ENCODE peak calls at places on chromosomes 12 and 14, in ten cellular contexts. One of them, this sample, is unnamed.

GRCh38 chr14:100193417-100194357 is 34.2 kb upstream of the DEGS2 start:
- DNase-seq in left ventricle myocardium inferior: no peak
- DNase-seq in DND-41: no peak
- DNase-seq in RWPE2: no peak
- DNase-seq in aorta: no peak
- DNase-seq in neuronal stem cell: peak; percentile 17
- DNase-seq in IMR-90: no peak
- DNase-seq in adrenal gland: peak; percentile 59
- DNase-seq in hepatocyte: no peak
- DNase-seq in Peyer's patch: no peak
- DNase-seq in this sample: no peak

GRCh38 chr12:112788205-112788604 is 3.3 kb upstream of the RPH3A start:
- DNase-seq in left ventricle myocardium inferior: no peak
- DNase-seq in adrenal gland: no peak
- DNase-seq in hepatocyte: no peak
- DNase-seq in neuronal stem cell: no peak
- DNase-seq in Peyer's patch: no peak
- DNase-seq in IMR-90: no peak
- DNase-seq in DND-41: no peak
- DNase-seq in aorta: no peak
- DNase-seq in RWPE2: no peak
- DNase-seq in this sample: no peak

GRCh38 chr12:115303751-115304309 is 619.9 kb upstream of the TBX3 start:
- DNase-seq in RWPE2: no peak
- DNase-seq in left ventricle myocardium inferior: no peak
- DNase-seq in DND-41: no peak
- DNase-seq in aorta: no peak
- DNase-seq in Peyer's patch: no peak
- DNase-seq in hepatocyte: no peak
- DNase-seq in IMR-90: peak; percentile 44
- DNase-seq in adrenal gland: peak; percentile 59
- DNase-seq in neuronal stem cell: no peak
- DNase-seq in this sample: no peak

GRCh38 chr12:32400866-32401265 is 1.5 kb downstream of the FGD4 start:
- DNase-seq in Peyer's patch: no peak
- DNase-seq in left ventricle myocardium inferior: no peak
- DNase-seq in RWPE2: no peak
- DNase-seq in adrenal gland: no peak
- DNase-seq in hepatocyte: no peak
- DNase-seq in IMR-90: no peak
- DNase-seq in aorta: no peak
- DNase-seq in neuronal stem cell: no peak
- DNase-seq in DND-41: no peak
- DNase-seq in this sample: no peak

GRCh38 chr12:9868271-9868815 is 811 bp downstream of the CLEC2B start:
- DNase-seq in adrenal gland: no peak
- DNase-seq in hepatocyte: no peak
- DNase-seq in DND-41: no peak
- DNase-seq in Peyer's patch: no peak
- DNase-seq in aorta: no peak
- DNase-seq in left ventricle myocardium inferior: no peak
- DNase-seq in IMR-90: no peak
- DNase-seq in RWPE2: no peak
- DNase-seq in neuronal stem cell: no peak
- DNase-seq in this sample: no peak

GRCh38 chr12:88388566-88389269 is 191.6 kb downstream of the KITLG start:
- DNase-seq in left ventricle myocardium inferior: no peak
- DNase-seq in IMR-90: peak; percentile 47
- DNase-seq in RWPE2: no peak
- DNase-seq in neuronal stem cell: no peak
- DNase-seq in hepatocyte: no peak
- DNase-seq in DND-41: no peak
- DNase-seq in aorta: no peak
- DNase-seq in Peyer's patch: no peak
- DNase-seq in adrenal gland: no peak
- DNase-seq in this sample: no peak

GRCh38 chr14:88554458-88555286 is at the start of gene PTPN21:
- DNase-seq in IMR-90: peak; percentile 64
- DNase-seq in adrenal gland: peak; percentile 81
- DNase-seq in RWPE2: peak; percentile 80
- DNase-seq in aorta: peak; percentile 94
- DNase-seq in DND-41: no peak
- DNase-seq in neuronal stem cell: peak; percentile 70
- DNase-seq in hepatocyte: peak; percentile 91
- DNase-seq in Peyer's patch: no peak
- DNase-seq in left ventricle myocardium inferior: peak; percentile 82
- DNase-seq in this sample: no peak

GRCh38 chr14:76904740-76905569 is 78.7 kb downstream of the LRRC74A start:
- DNase-seq in DND-41: peak; percentile 55
- DNase-seq in adrenal gland: peak; percentile 89
- DNase-seq in aorta: peak; percentile 89
- DNase-seq in RWPE2: peak; percentile 98
- DNase-seq in Peyer's patch: peak; percentile 82
- DNase-seq in IMR-90: peak; percentile 99
- DNase-seq in left ventricle myocardium inferior: peak; percentile 52
- DNase-seq in neuronal stem cell: no peak
- DNase-seq in hepatocyte: peak; percentile 82
- DNase-seq in this sample: no peak

DNA sequence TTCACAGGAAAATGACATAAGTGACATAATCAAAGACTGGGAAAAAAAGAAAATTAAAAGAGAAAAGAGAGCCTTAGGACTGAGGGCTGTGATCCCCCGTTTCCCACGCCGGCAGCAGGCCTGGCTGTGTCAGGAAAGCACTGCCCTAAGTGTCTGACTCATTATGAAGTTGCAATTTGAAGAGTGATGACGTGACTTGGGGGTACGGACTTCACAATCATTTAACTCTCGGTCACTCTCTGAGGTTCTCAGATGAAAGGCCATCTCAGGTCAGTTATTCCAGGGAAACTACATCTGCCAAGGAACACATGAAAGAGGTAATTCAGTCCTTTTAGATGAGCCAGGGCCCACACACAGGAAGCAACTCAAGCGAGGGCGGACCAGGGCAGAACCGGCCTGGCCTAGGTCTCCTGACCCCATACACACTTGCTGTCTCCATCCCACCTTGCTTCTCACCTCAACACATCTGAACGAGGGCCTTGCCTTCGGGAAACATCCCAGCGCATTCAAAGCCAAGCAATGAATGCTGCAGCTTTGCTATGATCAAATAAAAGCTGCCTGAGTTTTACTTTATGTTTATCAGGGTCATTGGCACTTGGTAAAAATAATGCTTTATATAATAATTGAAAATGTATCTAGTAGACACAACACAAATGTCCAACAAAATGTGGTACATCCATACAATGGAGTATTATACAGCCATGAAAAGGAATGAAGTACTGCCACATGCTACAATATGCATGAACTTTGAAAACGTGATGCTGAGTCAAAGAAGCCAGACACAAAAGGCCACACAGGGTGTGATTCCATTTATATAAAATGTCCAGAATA is 2.7 kb downstream of the SSH1 start:
- DNase-seq in left ventricle myocardium inferior: no peak
- DNase-seq in DND-41: no peak
- DNase-seq in adrenal gland: peak; percentile 82
- DNase-seq in RWPE2: no peak
- DNase-seq in hepatocyte: peak; percentile 43
- DNase-seq in IMR-90: peak; percentile 100
- DNase-seq in Peyer's patch: no peak
- DNase-seq in aorta: peak; percentile 85
- DNase-seq in neuronal stem cell: no peak
- DNase-seq in this sample: no peak
- H3K4me1 ChIP-seq in left ventricle myocardium inferior: peaks cover 85% of the 10 kb centered on the region
- H3K4me1 ChIP-seq in DND-41: peaks cover 33% of the 10 kb centered on the region
- H3K4me1 ChIP-seq in adrenal gland: peaks cover 67% of the 10 kb centered on the region
- H3K4me1 ChIP-seq in RWPE2: peaks cover 36% of the 10 kb centered on the region
- H3K4me1 ChIP-seq in hepatocyte: peaks cover 22% of the 10 kb centered on the region
- H3K4me1 ChIP-seq in IMR-90: peaks cover 30% of the 10 kb centered on the region
- H3K4me1 ChIP-seq in Peyer's patch: peaks cover 7% of the 10 kb centered on the region
- H3K4me1 ChIP-seq in aorta: no peaks in the 10 kb centered on the region
- H3K4me1 ChIP-seq in neuronal stem cell: peaks cover 25% of the 10 kb centered on the region
- H3K4me1 ChIP-seq in this sample: peaks cover 56% of the 10 kb centered on the region

GRCh38 chr12:13610280-13610679 is 371.1 kb downstream of the GRIN2B start:
- DNase-seq in hepatocyte: no peak
- DNase-seq in left ventricle myocardium inferior: no peak
- DNase-seq in IMR-90: no peak
- DNase-seq in Peyer's patch: no peak
- DNase-seq in RWPE2: no peak
- DNase-seq in adrenal gland: no peak
- DNase-seq in DND-41: no peak
- DNase-seq in neuronal stem cell: no peak
- DNase-seq in aorta: no peak
- DNase-seq in this sample: no peak

GRCh38 chr12:13613297-13613696 is 368.1 kb downstream of the GRIN2B start:
- DNase-seq in Peyer's patch: no peak
- DNase-seq in hepatocyte: no peak
- DNase-seq in aorta: no peak
- DNase-seq in IMR-90: no peak
- DNase-seq in DND-41: no peak
- DNase-seq in RWPE2: no peak
- DNase-seq in adrenal gland: no peak
- DNase-seq in left ventricle myocardium inferior: no peak
- DNase-seq in neuronal stem cell: no peak
- DNase-seq in this sample: no peak

GRCh38 chr12:13606290-13606689 is 375.1 kb downstream of the GRIN2B start:
- DNase-seq in neuronal stem cell: no peak
- DNase-seq in IMR-90: no peak
- DNase-seq in adrenal gland: no peak
- DNase-seq in left ventricle myocardium inferior: no peak
- DNase-seq in Peyer's patch: no peak
- DNase-seq in RWPE2: no peak
- DNase-seq in hepatocyte: no peak
- DNase-seq in aorta: no peak
- DNase-seq in DND-41: no peak
- DNase-seq in this sample: no peak

GRCh38 chr12:13603951-13604350 is 377.5 kb downstream of the GRIN2B start:
- DNase-seq in DND-41: no peak
- DNase-seq in RWPE2: no peak
- DNase-seq in Peyer's patch: no peak
- DNase-seq in IMR-90: no peak
- DNase-seq in neuronal stem cell: no peak
- DNase-seq in left ventricle myocardium inferior: no peak
- DNase-seq in adrenal gland: no peak
- DNase-seq in hepatocyte: no peak
- DNase-seq in aorta: no peak
- DNase-seq in this sample: no peak

DNA sequence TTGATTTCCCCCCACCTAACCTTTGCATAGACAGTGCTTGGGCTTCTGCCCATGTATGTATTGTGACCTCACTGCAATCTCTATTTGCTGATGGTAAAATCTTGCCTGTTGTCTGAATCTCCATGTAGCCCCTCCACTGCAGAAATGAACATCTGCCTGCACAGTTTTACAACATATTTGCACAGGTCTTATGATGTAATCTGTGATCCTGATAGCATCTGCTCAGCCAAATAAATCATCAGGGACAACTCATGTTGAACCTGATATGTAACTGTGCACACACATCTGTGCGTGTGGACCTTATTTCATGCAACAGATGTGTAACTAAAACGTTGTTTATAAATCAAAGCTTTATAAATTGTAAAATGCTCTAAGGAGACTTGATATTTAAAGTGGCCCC is 371.5 kb downstream of the GRIN2B start:
- DNase-seq in adrenal gland: no peak
- DNase-seq in left ventricle myocardium inferior: no peak
- DNase-seq in neuronal stem cell: no peak
- DNase-seq in RWPE2: no peak
- DNase-seq in hepatocyte: peak; percentile 17
- DNase-seq in aorta: no peak
- DNase-seq in DND-41: no peak
- DNase-seq in Peyer's patch: no peak
- DNase-seq in IMR-90: no peak
- DNase-seq in this sample: no peak
- H3K4me3 ChIP-seq in adrenal gland: no peak overlapping the region
- H3K4me3 ChIP-seq in left ventricle myocardium inferior: no peak overlapping the region
- H3K4me3 ChIP-seq in neuronal stem cell: no peak overlapping the region
- H3K4me3 ChIP-seq in RWPE2: no peak overlapping the region
- H3K4me3 ChIP-seq in hepatocyte: no peak overlapping the region
- H3K4me3 ChIP-seq in aorta: no peak overlapping the region
- H3K4me3 ChIP-seq in DND-41: no peak overlapping the region
- H3K4me3 ChIP-seq in Peyer's patch: no peak overlapping the region
- H3K4me3 ChIP-seq in IMR-90: no peak overlapping the region
- H3K4me3 ChIP-seq in this sample: no peak overlapping the region

GRCh38 chr14:91372680-91373495 is 44.7 kb downstream of the CCDC88C start:
- DNase-seq in RWPE2: no peak
- DNase-seq in DND-41: peak; percentile 77
- DNase-seq in hepatocyte: no peak
- DNase-seq in adrenal gland: no peak
- DNase-seq in neuronal stem cell: no peak
- DNase-seq in IMR-90: no peak
- DNase-seq in aorta: no peak
- DNase-seq in Peyer's patch: peak; percentile 70
- DNase-seq in left ventricle myocardium inferior: no peak
- DNase-seq in this sample: no peak
- H3K4me1 ChIP-seq in RWPE2: peaks cover 29% of the 10 kb centered on the region
- H3K4me1 ChIP-seq in DND-41: peaks cover 76% of the 10 kb centered on the region
- H3K4me1 ChIP-seq in hepatocyte: peaks cover 32% of the 10 kb centered on the region
- H3K4me1 ChIP-seq in adrenal gland: peaks cover 17% of the 10 kb centered on the region
- H3K4me1 ChIP-seq in neuronal stem cell: peaks cover 18% of the 10 kb centered on the region
- H3K4me1 ChIP-seq in IMR-90: no peaks in the 10 kb centered on the region
- H3K4me1 ChIP-seq in aorta: no peaks in the 10 kb centered on the region
- H3K4me1 ChIP-seq in Peyer's patch: peaks cover 55% of the 10 kb centered on the region
- H3K4me1 ChIP-seq in left ventricle myocardium inferior: peaks cover 54% of the 10 kb centered on the region
- H3K4me1 ChIP-seq in this sample: peaks cover 91% of the 10 kb centered on the region

GRCh38 chr14:104223810-104224515 is 85.6 kb downstream of the KIF26A start:
- DNase-seq in hepatocyte: peak; percentile 51
- DNase-seq in DND-41: no peak
- DNase-seq in neuronal stem cell: no peak
- DNase-seq in aorta: peak; percentile 39
- DNase-seq in IMR-90: no peak
- DNase-seq in RWPE2: no peak
- DNase-seq in left ventricle myocardium inferior: no peak
- DNase-seq in adrenal gland: no peak
- DNase-seq in Peyer's patch: no peak
- DNase-seq in this sample: no peak

GRCh38 chr14:104226421-104227385 is 88.3 kb downstream of the KIF26A start:
- DNase-seq in Peyer's patch: no peak
- DNase-seq in DND-41: no peak
- DNase-seq in left ventricle myocardium inferior: no peak
- DNase-seq in neuronal stem cell: no peak
- DNase-seq in adrenal gland: no peak
- DNase-seq in hepatocyte: no peak
- DNase-seq in aorta: peak; percentile 67
- DNase-seq in IMR-90: no peak
- DNase-seq in RWPE2: peak; percentile 59
- DNase-seq in this sample: no peak

GRCh38 chr14:104223101-104223809 is 84.9 kb downstream of the KIF26A start:
- DNase-seq in hepatocyte: peak; percentile 67
- DNase-seq in IMR-90: no peak
- DNase-seq in aorta: peak; percentile 67
- DNase-seq in RWPE2: no peak
- DNase-seq in neuronal stem cell: no peak
- DNase-seq in Peyer's patch: no peak
- DNase-seq in DND-41: no peak
- DNase-seq in adrenal gland: peak; percentile 92
- DNase-seq in left ventricle myocardium inferior: no peak
- DNase-seq in this sample: no peak

GRCh38 chr14:104222396-104223036 is 84.1 kb downstream of the KIF26A start:
- DNase-seq in adrenal gland: no peak
- DNase-seq in DND-41: no peak
- DNase-seq in IMR-90: no peak
- DNase-seq in Peyer's patch: no peak
- DNase-seq in neuronal stem cell: no peak
- DNase-seq in hepatocyte: no peak
- DNase-seq in aorta: peak; percentile 46
- DNase-seq in RWPE2: peak; percentile 54
- DNase-seq in left ventricle myocardium inferior: no peak
- DNase-seq in this sample: no peak

GRCh38 chr14:104224516-104225281 is 86.3 kb downstream of the KIF26A start:
- DNase-seq in DND-41: peak; percentile 10
- DNase-seq in neuronal stem cell: no peak
- DNase-seq in Peyer's patch: no peak
- DNase-seq in left ventricle myocardium inferior: no peak
- DNase-seq in adrenal gland: peak; percentile 72
- DNase-seq in IMR-90: no peak
- DNase-seq in RWPE2: no peak
- DNase-seq in aorta: peak; percentile 81
- DNase-seq in hepatocyte: peak; percentile 48
- DNase-seq in this sample: no peak
- H3K4me3 ChIP-seq in DND-41: no peak overlapping the region
- H3K4me3 ChIP-seq in neuronal stem cell: no peak overlapping the region
- H3K4me3 ChIP-seq in Peyer's patch: no peak overlapping the region
- H3K4me3 ChIP-seq in left ventricle myocardium inferior: no peak overlapping the region
- H3K4me3 ChIP-seq in adrenal gland: peak overlapping the region; percentile 49
- H3K4me3 ChIP-seq in IMR-90: no peak overlapping the region
- H3K4me3 ChIP-seq in RWPE2: no peak overlapping the region
- H3K4me3 ChIP-seq in aorta: no peak overlapping the region
- H3K4me3 ChIP-seq in hepatocyte: no peak overlapping the region
- H3K4me3 ChIP-seq in this sample: no peak overlapping the region